ENCODE peak calls at places on chromosomes 3 and 15, in eight cellular contexts. Q is astrocyte, D is progenitor cell of endocrine pancreas, T is IMR-90, O is AG09309, V is NB4, L is colonic mucosa, J is dorsolateral prefrontal cortex. M is an unnamed sample.
A peak's percentile ranks its signal among the peaks of the same experiment; 100 is the strongest.

GRCh38 chr3:165532851-165533250 is 304.4 kb downstream of the BCHE start:
- DNase-seq in Q (no peak), D (no peak), T (no peak), O (no peak), V (no peak), L (no peak), J (no peak), M (no peak)

GRCh38 chr3:159586587-159587202 is 401.9 kb upstream of the IL12A start:
- DNase-seq in Q (peak; percentile 36), D (peak; percentile 11), T (peak; percentile 63), O (no peak), V (peak; percentile 9), L (no peak), J (no peak), M (no peak)

GRCh38 chr15:77633134-77633912 is 611 bp upstream of the LINGO1 start:
- DNase-seq in Q (peak; percentile 53), D (peak; percentile 96), T (peak; percentile 70), O (peak; percentile 18), V (peak; percentile 84), L (peak; percentile 91), J (peak; percentile 92), M (peak; percentile 71)

GRCh38 chr3:177893321-177893720 is 642.9 kb upstream of the KCNMB2 start:
- DNase-seq in Q (no peak), D (no peak), T (no peak), O (no peak), V (no peak), L (no peak), J (no peak), M (no peak)

GRCh38 chr15:41161736-41162135 is 45.7 kb upstream of the INO80 start:
- DNase-seq in Q (peak; percentile 22), D (no peak), T (peak; percentile 11), O (no peak), V (no peak), L (no peak), J (no peak), M (no peak)

GRCh38 chr3:72031581-72031980 is 246.6 kb upstream of the PROK2 start:
- DNase-seq in Q (peak; percentile 39), D (no peak), T (peak; percentile 44), O (peak; percentile 61), V (peak; percentile 91), L (no peak), J (peak; percentile 66), M (no peak)

GRCh38 chr15:83285979-83286553 is 1.6 kb upstream of the BNC1 start:
- DNase-seq in Q (peak; percentile 94), D (no peak), T (peak; percentile 88), O (peak; percentile 75), V (no peak), L (no peak), J (no peak), M (no peak)

GRCh38 chr3:185981621-185982020 is 43.8 kb upstream of the TRA2B start:
- DNase-seq in Q (no peak), D (no peak), T (no peak), O (no peak), V (no peak), L (no peak), J (no peak), M (no peak)

GRCh38 chr15:60933914-60934885 is 294.9 kb downstream of the RORA start:
- DNase-seq in Q (peak; percentile 8), D (no peak), T (peak; percentile 11), O (no peak), V (no peak), L (no peak), J (no peak), M (no peak)

GRCh38 chr3:107216711-107217110 is 160.5 kb upstream of the CCDC54 start:
- DNase-seq in Q (peak; percentile 99), D (no peak), T (peak; percentile 91), O (peak; percentile 97), V (no peak), L (no peak), J (peak; percentile 56), M (no peak)

GRCh38 chr3:141243295-141243707 is 11.7 kb downstream of the PXYLP1 start:
- DNase-seq in Q (peak; percentile 60), D (no peak), T (peak; percentile 36), O (no peak), V (no peak), L (no peak), J (peak; percentile 76), M (no peak)

DNA sequence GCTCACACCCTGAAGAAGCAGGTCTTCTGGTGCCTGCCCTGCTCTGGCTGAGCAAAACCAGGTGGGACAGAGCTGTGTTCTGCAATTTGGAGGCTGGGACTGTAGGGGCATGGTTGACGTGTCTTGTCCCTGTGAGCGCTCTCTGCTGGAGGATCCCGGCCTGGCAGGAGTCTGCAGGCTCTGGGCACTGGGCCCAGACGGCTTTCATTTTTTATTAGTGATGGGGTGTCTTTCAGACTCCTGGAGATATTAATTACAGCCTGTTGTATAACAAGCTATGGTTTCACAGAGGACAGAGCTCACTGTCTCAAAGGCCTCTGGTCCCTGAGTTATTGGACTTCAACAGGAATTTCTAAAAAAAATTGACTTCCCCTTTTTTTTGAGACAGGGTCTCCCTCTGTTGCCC is 29.5 kb upstream of the ZNF710 start:
- DNase-seq in Q (peak; percentile 14), D (peak; percentile 45), T (peak; percentile 52), O (peak; percentile 18), V (peak; percentile 71), L (peak; percentile 78), J (peak; percentile 48), M (peak; percentile 18)
- TF ChIP-seq CTCF in Q (peak; percentile 54), D (peak; percentile 72), T (peak; percentile 63), O (peak; percentile 69), V (peak; percentile 77), L (peak; percentile 59), J (peak; percentile 31), M (no peak)

GRCh38 chr15:93162560-93162959 is 73.5 kb upstream of the RGMA start:
- DNase-seq in Q (no peak), D (no peak), T (no peak), O (no peak), V (no peak), L (no peak), J (no peak), M (no peak)
- TF ChIP-seq CTCF in Q (no peak), D (no peak), T (no peak), O (no peak), V (no peak), L (no peak), J (no peak), M (no peak)

GRCh38 chr15:89445553-89445952 is 50.8 kb downstream of the RHCG start:
- DNase-seq in Q (no peak), D (no peak), T (no peak), O (no peak), V (no peak), L (no peak), J (no peak), M (no peak)

GRCh38 chr15:89444241-89444797 is 52.1 kb downstream of the RHCG start:
- DNase-seq in Q (no peak), D (no peak), T (no peak), O (no peak), V (no peak), L (no peak), J (no peak), M (no peak)

GRCh38 chr15:89446260-89446891 is 50.0 kb downstream of the RHCG start:
- DNase-seq in Q (no peak), D (no peak), T (no peak), O (no peak), V (no peak), L (no peak), J (no peak), M (no peak)

GRCh38 chr15:89442671-89443307 is 53.6 kb downstream of the RHCG start:
- DNase-seq in Q (no peak), D (peak; percentile 62), T (peak; percentile 8), O (no peak), V (peak; percentile 73), L (peak; percentile 58), J (peak; percentile 72), M (peak; percentile 29)

GRCh38 chr15:89444855-89445254 is 51.5 kb downstream of the RHCG start:
- DNase-seq in Q (no peak), D (no peak), T (no peak), O (no peak), V (no peak), L (no peak), J (no peak), M (no peak)
- TF ChIP-seq CTCF in Q (no peak), D (no peak), T (no peak), O (no peak), V (no peak), L (no peak), J (no peak), M (no peak)

GRCh38 chr3:190697502-190697830 is 165.0 kb downstream of the GMNC start:
- DNase-seq in Q (no peak), D (no peak), T (no peak), O (no peak), V (no peak), L (no peak), J (no peak), M (no peak)

GRCh38 chr3:190695994-190696393 is 166.5 kb downstream of the GMNC start:
- DNase-seq in Q (no peak), D (no peak), T (no peak), O (no peak), V (no peak), L (no peak), J (no peak), M (no peak)

GRCh38 chr3:190697901-190698300 is 164.6 kb downstream of the GMNC start:
- DNase-seq in Q (peak; percentile 65), D (no peak), T (peak; percentile 59), O (peak; percentile 54), V (no peak), L (no peak), J (no peak), M (no peak)

GRCh38 chr3:190695225-190695624 is 167.3 kb downstream of the GMNC start:
- DNase-seq in Q (no peak), D (no peak), T (peak; percentile 12), O (no peak), V (no peak), L (no peak), J (no peak), M (no peak)

GRCh38 chr3:190696777-190697501 is 165.6 kb downstream of the GMNC start:
- DNase-seq in Q (no peak), D (no peak), T (peak; percentile 40), O (no peak), V (peak; percentile 53), L (no peak), J (no peak), M (no peak)
- TF ChIP-seq CTCF in Q (peak; percentile 65), D (peak; percentile 67), T (peak; percentile 65), O (peak; percentile 61), V (peak; percentile 37), L (peak; percentile 49), J (peak; percentile 53), M (no peak)

GRCh38 chr3:126267169-126267975 is 87.0 kb upstream of the ALDH1L1 start:
- DNase-seq in Q (peak; percentile 87), D (peak; percentile 64), T (peak; percentile 91), O (peak; percentile 88), V (peak; percentile 70), L (peak; percentile 25), J (peak; percentile 58), M (no peak)
- TF ChIP-seq CTCF in Q (no peak), D (no peak), T (peak; percentile 27), O (peak; percentile 19), V (no peak), L (no peak), J (peak; percentile 45), M (no peak)